ENCODE peak calls at places on chromosomes 2 and 18, in five cellular contexts. One of them, this sample, is unnamed.

GRCh38 chr2:229917793-229918192 is 4.0 kb downstream of the TRIP12 start:
- DNase-seq in Peyer's patch: no peak
- DNase-seq in hippocampal formation: no peak
- DNase-seq in cardiac muscle cell: no peak
- DNase-seq in iPS DF 6.9: no peak
- DNase-seq in this sample: no peak

GRCh38 chr18:697771-698170 is 14.7 kb downstream of the ENOSF1 start:
- DNase-seq in hippocampal formation: no peak
- DNase-seq in Peyer's patch: no peak
- DNase-seq in cardiac muscle cell: no peak
- DNase-seq in iPS DF 6.9: no peak
- DNase-seq in this sample: no peak

GRCh38 chr2:149727927-149728326 is 140.4 kb upstream of the MMADHC start:
- DNase-seq in cardiac muscle cell: no peak
- DNase-seq in hippocampal formation: no peak
- DNase-seq in iPS DF 6.9: no peak
- DNase-seq in Peyer's patch: no peak
- DNase-seq in this sample: no peak

GRCh38 chr18:39870586-39870985 is 2084.4 kb upstream of the PIK3C3 start:
- DNase-seq in hippocampal formation: no peak
- DNase-seq in cardiac muscle cell: no peak
- DNase-seq in Peyer's patch: no peak
- DNase-seq in iPS DF 6.9: no peak
- DNase-seq in this sample: no peak

GRCh38 chr2:159615936-159616733 is at the start of gene BAZ2B:
- DNase-seq in hippocampal formation: peak; percentile 77
- DNase-seq in cardiac muscle cell: peak; percentile 62
- DNase-seq in Peyer's patch: peak; percentile 43
- DNase-seq in iPS DF 6.9: no peak
- DNase-seq in this sample: peak; percentile 59

GRCh38 chr18:77517901-77518300 is 268.3 kb downstream of the GALR1 start:
- DNase-seq in iPS DF 6.9: no peak
- DNase-seq in hippocampal formation: no peak
- DNase-seq in cardiac muscle cell: no peak
- DNase-seq in Peyer's patch: no peak
- DNase-seq in this sample: no peak

GRCh38 chr18:23136326-23137092 is 1.2 kb downstream of the CABLES1 start:
- DNase-seq in cardiac muscle cell: peak; percentile 39
- DNase-seq in hippocampal formation: no peak
- DNase-seq in iPS DF 6.9: no peak
- DNase-seq in Peyer's patch: no peak
- DNase-seq in this sample: no peak

GRCh38 chr2:10977636-10978035 is 65.9 kb downstream of the KCNF1 start:
- DNase-seq in hippocampal formation: no peak
- DNase-seq in iPS DF 6.9: no peak
- DNase-seq in Peyer's patch: no peak
- DNase-seq in cardiac muscle cell: peak; percentile 35
- DNase-seq in this sample: no peak

GRCh38 chr18:26008096-26008495 is 82.3 kb downstream of the SS18 start:
- DNase-seq in Peyer's patch: no peak
- DNase-seq in cardiac muscle cell: no peak
- DNase-seq in hippocampal formation: no peak
- DNase-seq in iPS DF 6.9: no peak
- DNase-seq in this sample: no peak

GRCh38 chr2:206863196-206863595 is 76.1 kb upstream of the CPO start:
- DNase-seq in hippocampal formation: no peak
- DNase-seq in iPS DF 6.9: no peak
- DNase-seq in Peyer's patch: no peak
- DNase-seq in cardiac muscle cell: no peak
- DNase-seq in this sample: no peak

GRCh38 chr2:159086874-159087273 is 118.4 kb downstream of the TANC1 start:
- DNase-seq in cardiac muscle cell: no peak
- DNase-seq in iPS DF 6.9: no peak
- DNase-seq in Peyer's patch: no peak
- DNase-seq in hippocampal formation: no peak
- DNase-seq in this sample: no peak

GRCh38 chr18:24656044-24656443 is 195.6 kb downstream of the HRH4 start:
- DNase-seq in iPS DF 6.9: no peak
- DNase-seq in Peyer's patch: no peak
- DNase-seq in hippocampal formation: no peak
- DNase-seq in cardiac muscle cell: no peak
- DNase-seq in this sample: no peak

GRCh38 chr18:27378396-27379094 is 193.4 kb upstream of the CHST9 start:
- DNase-seq in cardiac muscle cell: no peak
- DNase-seq in hippocampal formation: no peak
- DNase-seq in Peyer's patch: no peak
- DNase-seq in iPS DF 6.9: no peak
- DNase-seq in this sample: peak; percentile 75

GRCh38 chr2:145431181-145431951 is 911.4 kb upstream of the ZEB2 start:
- DNase-seq in cardiac muscle cell: peak; percentile 32
- DNase-seq in hippocampal formation: peak; percentile 2
- DNase-seq in iPS DF 6.9: no peak
- DNase-seq in Peyer's patch: no peak
- DNase-seq in this sample: no peak

GRCh38 chr18:5527603-5528002 is 16.2 kb downstream of the EPB41L3 start:
- DNase-seq in Peyer's patch: no peak
- DNase-seq in cardiac muscle cell: no peak
- DNase-seq in hippocampal formation: no peak
- DNase-seq in iPS DF 6.9: no peak
- DNase-seq in this sample: no peak

GRCh38 chr2:121643877-121644276 is 5.4 kb downstream of the CLASP1 start:
- DNase-seq in cardiac muscle cell: no peak
- DNase-seq in hippocampal formation: no peak
- DNase-seq in iPS DF 6.9: no peak
- DNase-seq in Peyer's patch: no peak
- DNase-seq in this sample: no peak